ENCODE peak calls at places on chromosomes 5 and 9, in seven cellular contexts. X is WTC11; E is kidney tubule cell; D is activated CD8-positive, alpha-beta memory T cell treated with anti-CD3 and anti-CD28 coated beads, Interleukin-2, amount 50 U/mL, for 4 hours; G is stimulated activated CD8-positive, alpha-beta memory T cell treated with anti-CD3 and anti-CD28 coated beads, Interleukin-7, amount 100 ng/mL, for 24 hours; W is AG04450; F is endothelial cell. U is an unnamed sample.

GRCh38 chr5:172617817-172618216 is 23.2 kb upstream of the NEURL1B start:
- DNase-seq in X (peak), E (no peak), D (no peak), G (no peak), W (no peak), F (no peak), U (no peak)

GRCh38 chr9:36928670-36929349 is 105.3 kb downstream of the PAX5 start:
- DNase-seq in X (no peak), E (peak), D (no peak), G (no peak), W (no peak), F (no peak), U (peak)

GRCh38 chr9:91740713-91741112 is 209.3 kb downstream of the ROR2 start:
- DNase-seq in X (no peak), E (peak), D (no peak), G (no peak), W (peak), F (no peak), U (peak)

GRCh38 chr5:98771389-98772109 is 1.9 kb upstream of the RGMB start:
- DNase-seq in X (peak), E (peak), D (peak), G (no peak), W (peak), F (peak), U (peak)

GRCh38 chr5:16869821-16870796 is 66.0 kb downstream of the MYO10 start:
- DNase-seq in X (no peak), E (peak), D (no peak), G (no peak), W (no peak), F (no peak), U (no peak)

GRCh38 chr5:55232194-55232984 is 1.0 kb downstream of the CCNO start:
- DNase-seq in X (peak), E (peak), D (no peak), G (no peak), W (no peak), F (peak), U (peak)

GRCh38 chr5:174910245-174910737 is 185.9 kb downstream of the MSX2 start:
- DNase-seq in X (peak), E (peak), D (peak), G (peak), W (peak), F (peak), U (peak)

GRCh38 chr5:82092-82491 is 9.9 kb upstream of the PLEKHG4B start:
- DNase-seq in X (peak), E (peak), D (no peak), G (no peak), W (no peak), F (no peak), U (peak)

GRCh38 chr9:121736147-121736721 is 84.8 kb downstream of the DAB2IP start:
- DNase-seq in X (peak), E (peak), D (no peak), G (no peak), W (no peak), F (peak), U (peak)

GRCh38 chr5:93099902-93100347 is 481.1 kb downstream of the NR2F1-AS1 start:
- DNase-seq in X (no peak), E (peak), D (no peak), G (no peak), W (no peak), F (no peak), U (peak)

GRCh38 chr9:134057751-134058701 is 9.8 kb downstream of the BRD3 start:
- DNase-seq in X (no peak), E (peak), D (no peak), G (no peak), W (no peak), F (no peak), U (no peak)

GRCh38 chr9:75083188-75083976 is 4.6 kb downstream of the NMRK1 start:
- DNase-seq in X (peak), E (peak), D (peak), G (no peak), W (no peak), F (no peak), U (no peak)

GRCh38 chr9:115373000-115373709 is 255.2 kb upstream of the TNC start:
- DNase-seq in X (no peak), E (peak), D (no peak), G (no peak), W (peak), F (no peak), U (peak)

GRCh38 chr9:108184941-108185340 is 670.8 kb downstream of the ACTL7B start:
- DNase-seq in X (no peak), E (peak), D (no peak), G (no peak), W (no peak), F (no peak), U (peak)

GRCh38 chr9:127825319-127826051 is 22.8 kb downstream of the FPGS start:
- DNase-seq in X (peak), E (peak), D (no peak), G (no peak), W (no peak), F (peak), U (no peak)

GRCh38 chr9:77290373-77290772 is 113.0 kb downstream of the VPS13A start:
- DNase-seq in X (no peak), E (no peak), D (no peak), G (no peak), W (no peak), F (no peak), U (peak)

GRCh38 chr9:128224877-128225276 is 21.7 kb downstream of the DNM1 start:
- DNase-seq in X (no peak), E (no peak), D (no peak), G (no peak), W (no peak), F (no peak), U (no peak)

GRCh38 chr9:112570731-112571167 is 84.1 kb downstream of the KIAA1958 start:
- DNase-seq in X (no peak), E (no peak), D (no peak), G (no peak), W (no peak), F (no peak), U (no peak)

GRCh38 chr5:55650391-55650790 is 61.7 kb downstream of the SLC38A9 start:
- DNase-seq in X (no peak), E (peak), D (no peak), G (no peak), W (no peak), F (no peak), U (no peak)

GRCh38 chr9:89368550-89368949 is 50.2 kb downstream of the SECISBP2 start:
- DNase-seq in X (no peak), E (no peak), D (no peak), G (no peak), W (no peak), F (no peak), U (no peak)

GRCh38 chr5:150338546-150338945 is 19.0 kb upstream of the TCOF1 start:
- DNase-seq in X (no peak), E (no peak), D (no peak), G (no peak), W (no peak), F (no peak), U (no peak)

GRCh38 chr5:173268750-173269580 is 34.0 kb upstream of the NKX2-5 start:
- DNase-seq in X (no peak), E (no peak), D (no peak), G (no peak), W (no peak), F (no peak), U (no peak)

GRCh38 chr5:43227655-43228054 is 35.6 kb downstream of the NIM1K start:
- DNase-seq in X (no peak), E (peak), D (no peak), G (no peak), W (peak), F (no peak), U (peak)

GRCh38 chr9:111828193-111828592 is 33.5 kb upstream of the SHOC1 start:
- DNase-seq in X (no peak), E (peak), D (no peak), G (no peak), W (no peak), F (no peak), U (no peak)

GRCh38 chr9:15837079-15837679 is 284.3 kb downstream of the CCDC171 start:
- DNase-seq in X (no peak), E (peak), D (no peak), G (no peak), W (peak), F (peak), U (peak)

GRCh38 chr5:123951204-123951977 is 439.4 kb downstream of the CSNK1G3 start:
- DNase-seq in X (no peak), E (peak), D (no peak), G (no peak), W (peak), F (no peak), U (peak)

GRCh38 chr5:127840809-127841208 is 137.6 kb downstream of the CCDC192 start:
- DNase-seq in X (no peak), E (no peak), D (no peak), G (no peak), W (no peak), F (no peak), U (no peak)

GRCh38 chr5:141866111-141866510 is 12.1 kb downstream of the PCDH1 start:
- DNase-seq in X (no peak), E (peak), D (no peak), G (no peak), W (no peak), F (no peak), U (no peak)

GRCh38 chr5:156015137-156015536 is 311.8 kb upstream of the SGCD start:
- DNase-seq in X (no peak), E (no peak), D (no peak), G (no peak), W (no peak), F (no peak), U (no peak)

GRCh38 chr5:143142596-143143435 is 260.7 kb downstream of the NR3C1 start:
- DNase-seq in X (no peak), E (no peak), D (no peak), G (no peak), W (no peak), F (no peak), U (no peak)

GRCh38 chr9:134328341-134328840 is 2.1 kb downstream of the RXRA start:
- DNase-seq in X (no peak), E (peak), D (no peak), G (no peak), W (no peak), F (no peak), U (peak)

GRCh38 chr9:91155746-91156145 is 206.0 kb downstream of the AUH start:
- DNase-seq in X (no peak), E (no peak), D (no peak), G (no peak), W (no peak), F (no peak), U (no peak)

GRCh38 chr5:56833325-56833724 is 18.0 kb downstream of the MAP3K1 start:
- DNase-seq in X (peak), E (peak), D (no peak), G (no peak), W (no peak), F (no peak), U (no peak)

GRCh38 chr5:134038143-134038542 is 33.4 kb upstream of the VDAC1 start:
- DNase-seq in X (no peak), E (no peak), D (no peak), G (no peak), W (no peak), F (no peak), U (no peak)

GRCh38 chr9:86707932-86708510 is 239.3 kb downstream of the GAS1 start:
- DNase-seq in X (no peak), E (no peak), D (no peak), G (no peak), W (no peak), F (no peak), U (no peak)

GRCh38 chr9:107472581-107473335 is 16.8 kb downstream of the KLF4 start:
- DNase-seq in X (no peak), E (no peak), D (no peak), G (no peak), W (no peak), F (no peak), U (no peak)